ENCODE peak calls at places on chromosomes 6 and 20, in five cellular contexts. W is IMR-90, Q is fibroblast of lung, R is HCT116, I is mammary epithelial cell. F is an unnamed sample.

GRCh38 chr6:34358389-34358906 is 34.0 kb downstream of the NUDT3 start:
- DNase-seq in W (peak), Q (peak), I (no peak), R (no peak), F (no peak)

GRCh38 chr20:11703119-11703518 is 214.6 kb upstream of the BTBD3 start:
- DNase-seq in R (no peak), Q (no peak), I (no peak), W (no peak), F (no peak)

GRCh38 chr6:281469-282103 is 10.7 kb upstream of the DUSP22 start:
- DNase-seq in R (no peak), I (no peak), Q (no peak), W (no peak), F (no peak)

GRCh38 chr6:118780728-118781127 is 113.2 kb upstream of the ASF1A start:
- DNase-seq in I (peak), Q (no peak), W (no peak), R (no peak), F (no peak)

GRCh38 chr6:67190733-67191132 is 1444.3 kb upstream of the ADGRB3 start:
- DNase-seq in W (no peak), R (no peak), Q (no peak), I (no peak), F (no peak)

GRCh38 chr6:45112711-45113110 is 215.4 kb upstream of the RUNX2 start:
- DNase-seq in I (no peak), R (no peak), W (no peak), Q (no peak), F (no peak)

GRCh38 chr6:27582928-27583725 is 110.2 kb upstream of the ZNF184 start:
- DNase-seq in Q (peak), W (peak), I (peak), R (no peak), F (no peak)

GRCh38 chr6:126444874-126445273 is 105.0 kb downstream of the CENPW start:
- DNase-seq in I (no peak), W (peak), Q (peak), R (no peak), F (no peak)

GRCh38 chr6:108383967-108384366 is 89.1 kb downstream of the AFG1L start:
- DNase-seq in W (no peak), Q (no peak), I (peak), R (no peak), F (no peak)

GRCh38 chr20:39016076-39016475 is 53.9 kb downstream of the DHX35 start:
- DNase-seq in Q (no peak), I (peak), R (no peak), W (no peak), F (no peak)

GRCh38 chr20:57470212-57470522 is 54.8 kb downstream of the CTCFL start:
- DNase-seq in Q (no peak), R (no peak), I (no peak), W (no peak), F (no peak)

GRCh38 chr6:15413558-15414257 is 167.8 kb downstream of the JARID2 start:
- DNase-seq in R (no peak), W (peak), I (no peak), Q (peak), F (no peak)

GRCh38 chr6:45327956-45328522 is at the start of gene RUNX2:
- DNase-seq in I (peak), W (peak), Q (peak), R (no peak), F (peak)

GRCh38 chr6:88989215-88989614 is 25.8 kb upstream of the RNGTT start:
- DNase-seq in W (peak), I (peak), Q (peak), R (peak), F (no peak)

GRCh38 chr6:16697437-16698162 is 63.7 kb downstream of the ATXN1 start:
- DNase-seq in I (no peak), W (no peak), R (no peak), Q (no peak), F (no peak)

GRCh38 chr20:41786158-41786557 is 168.0 kb upstream of the CHD6 start:
- DNase-seq in W (peak), Q (peak), R (no peak), I (peak), F (no peak)

GRCh38 chr6:26186652-26187051 is 99.4 kb downstream of the HFE start:
- DNase-seq in R (no peak), I (no peak), W (no peak), Q (no peak), F (no peak)
- H3K9ac ChIP-seq in R (no peak), I (no peak), W (no peak), Q (no peak), F (no peak)

DNA sequence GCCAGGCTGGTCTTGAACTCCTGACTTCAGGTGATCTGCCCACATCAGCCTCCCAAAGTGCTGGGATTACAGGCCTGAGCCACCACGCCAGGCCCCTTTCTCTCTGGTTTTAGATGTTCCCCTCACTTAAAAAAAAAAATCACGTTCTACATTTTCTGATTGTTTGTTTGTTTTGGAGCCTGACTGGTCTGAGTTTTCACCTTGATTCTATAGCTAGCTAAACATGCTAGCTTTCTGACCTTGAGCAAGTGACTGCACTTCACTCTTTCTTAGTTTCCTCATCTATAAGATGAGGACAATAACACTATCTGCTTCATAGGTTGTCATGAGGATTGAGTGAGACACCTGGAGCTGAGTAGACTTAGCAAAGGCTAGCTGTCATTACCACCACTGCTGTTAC is 43.7 kb downstream of the SHLD1 start:
- DNase-seq in Q (no peak), R (no peak), W (no peak), I (no peak), F (no peak)
- H2AFZ ChIP-seq in Q (no peak), R (no peak), W (no peak), I (no peak), F (no peak)

DNA sequence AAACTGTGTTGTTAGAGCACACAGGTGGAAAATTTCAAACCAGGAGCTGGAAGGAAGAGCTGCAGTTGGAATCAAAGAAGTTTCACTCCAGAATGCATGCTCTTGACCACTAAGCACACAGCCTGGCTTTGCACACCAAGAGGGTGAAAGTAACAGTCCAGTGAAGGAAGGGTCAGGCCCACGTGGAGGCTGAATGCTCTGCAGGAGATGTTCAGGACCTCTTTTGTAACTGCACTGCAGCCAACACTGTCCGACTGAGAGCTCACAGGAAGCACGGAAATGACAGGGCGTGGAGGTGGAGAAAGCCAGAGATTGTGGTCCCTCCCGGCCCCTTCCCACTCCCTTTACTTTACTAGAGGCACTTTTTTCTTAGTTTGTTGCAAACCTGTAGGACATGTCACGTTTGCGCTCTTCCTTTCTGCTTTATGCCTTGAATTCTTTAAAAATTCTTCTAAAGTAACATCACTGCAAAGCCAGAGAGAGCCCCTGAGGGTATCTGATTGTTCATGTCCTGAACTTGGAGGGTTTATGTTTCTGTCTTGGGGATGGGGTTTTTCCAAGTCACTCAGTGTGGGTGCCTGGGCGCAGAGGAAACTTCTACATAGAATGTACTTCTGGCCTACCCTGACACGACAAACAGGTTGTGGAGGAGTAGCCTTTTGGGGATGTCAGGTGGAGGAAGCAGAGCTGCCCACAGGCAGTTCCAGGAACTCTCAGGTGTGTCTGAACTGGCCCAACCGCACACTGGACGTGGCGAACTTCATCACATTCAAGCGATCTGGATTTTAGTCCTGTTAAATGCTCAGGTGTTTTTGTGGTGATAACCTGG is 40.9 kb downstream of the JAG1 start:
- DNase-seq in W (no peak), R (no peak), I (peak), Q (no peak), F (no peak)
- H3K9ac ChIP-seq in W (no peak), R (no peak), I (no peak), Q (no peak), F (no peak)

DNA sequence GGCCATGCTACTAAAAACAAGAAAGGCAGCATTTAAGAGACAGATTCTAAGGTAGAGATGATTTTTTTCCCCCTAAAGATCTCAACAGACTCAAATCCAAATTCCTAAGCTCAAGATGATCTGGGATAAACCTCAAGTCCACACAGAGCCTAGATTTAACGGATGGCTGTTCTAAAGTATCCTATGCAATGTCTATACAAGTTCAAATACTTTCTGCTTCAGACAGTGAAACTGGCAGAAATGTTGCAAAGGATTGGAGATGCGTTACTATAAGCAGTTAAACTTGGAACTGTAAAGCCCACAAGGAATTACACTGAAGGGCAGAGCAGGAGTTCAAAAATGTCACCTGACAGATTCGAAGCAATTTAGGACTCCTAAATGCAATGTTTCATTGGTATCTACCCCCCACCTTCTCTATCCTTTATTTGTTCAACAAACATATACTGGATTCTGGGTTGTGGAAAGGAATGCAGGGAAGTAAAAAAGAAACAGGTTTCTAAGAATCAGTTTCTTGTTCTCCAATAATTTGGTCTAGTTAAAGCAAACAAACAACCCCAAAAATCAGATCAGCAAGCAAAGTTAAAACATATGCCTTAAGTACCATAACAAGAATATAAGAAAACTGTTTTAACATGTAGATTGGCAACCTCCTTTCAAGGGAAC is 1.6 kb downstream of the DNAAF9 start:
- DNase-seq in Q (peak), W (no peak), I (peak), R (no peak), F (no peak)
- H2AFZ ChIP-seq in Q (no peak), W (no peak), I (no peak), R (no peak), F (no peak)

GRCh38 chr6:161216616-161217205 is 57.1 kb downstream of the AGPAT4 start:
- DNase-seq in R (no peak), W (no peak), Q (no peak), I (no peak), F (no peak)

GRCh38 chr6:161214722-161215121 is 59.1 kb downstream of the AGPAT4 start:
- DNase-seq in Q (no peak), W (no peak), I (no peak), R (no peak), F (no peak)

GRCh38 chr6:161212902-161213301 is 61.0 kb downstream of the AGPAT4 start:
- DNase-seq in Q (no peak), I (no peak), R (no peak), W (no peak), F (no peak)

GRCh38 chr6:161215876-161216615 is 57.8 kb downstream of the AGPAT4 start:
- DNase-seq in R (no peak), I (no peak), W (peak), Q (peak), F (no peak)

GRCh38 chr6:161215193-161215592 is 58.7 kb downstream of the AGPAT4 start:
- DNase-seq in I (peak), Q (peak), W (peak), R (no peak), F (no peak)
- H3K9ac ChIP-seq in I (no peak), Q (no peak), W (no peak), R (no peak), F (no peak)